ENCODE peak calls at places on chromosomes 13 and 19, in ten cellular contexts. One of them, this sample, is unnamed.

GRCh38 chr19:28829762-28830161 is 383.2 kb downstream of the UQCRFS1 start:
- DNase-seq in left ventricle myocardium inferior: peak; percentile 27
- DNase-seq in neural progenitor cell: no peak
- DNase-seq in CD4-positive, alpha-beta T cell: no peak
- DNase-seq in A549: no peak
- DNase-seq in AG09319: no peak
- DNase-seq in gastrocnemius medialis: no peak
- DNase-seq in choroid plexus epithelial cell: no peak
- DNase-seq in heart right ventricle: no peak
- DNase-seq in tibial artery: no peak
- DNase-seq in this sample: no peak

GRCh38 chr13:92833071-92833470 is 393.5 kb upstream of the GPC6 start:
- DNase-seq in A549: no peak
- DNase-seq in choroid plexus epithelial cell: peak; percentile 14
- DNase-seq in heart right ventricle: no peak
- DNase-seq in neural progenitor cell: no peak
- DNase-seq in CD4-positive, alpha-beta T cell: no peak
- DNase-seq in tibial artery: no peak
- DNase-seq in AG09319: no peak
- DNase-seq in gastrocnemius medialis: no peak
- DNase-seq in left ventricle myocardium inferior: no peak
- DNase-seq in this sample: no peak

GRCh38 chr13:27976362-27977177 is 7.5 kb upstream of the CDX2 start:
- DNase-seq in gastrocnemius medialis: no peak
- DNase-seq in left ventricle myocardium inferior: no peak
- DNase-seq in CD4-positive, alpha-beta T cell: no peak
- DNase-seq in neural progenitor cell: no peak
- DNase-seq in AG09319: no peak
- DNase-seq in A549: no peak
- DNase-seq in choroid plexus epithelial cell: no peak
- DNase-seq in tibial artery: no peak
- DNase-seq in heart right ventricle: no peak
- DNase-seq in this sample: no peak

GRCh38 chr19:47778954-47779351 is 450 bp downstream of the SELENOW start:
- DNase-seq in CD4-positive, alpha-beta T cell: no peak
- DNase-seq in AG09319: no peak
- DNase-seq in neural progenitor cell: peak; percentile 33
- DNase-seq in tibial artery: peak; percentile 45
- DNase-seq in A549: no peak
- DNase-seq in heart right ventricle: peak; percentile 47
- DNase-seq in gastrocnemius medialis: peak; percentile 75
- DNase-seq in left ventricle myocardium inferior: peak; percentile 29
- DNase-seq in choroid plexus epithelial cell: peak; percentile 21
- DNase-seq in this sample: no peak

GRCh38 chr13:89748716-89749115 is 1598.8 kb upstream of the MIR17HG start:
- DNase-seq in neural progenitor cell: no peak
- DNase-seq in gastrocnemius medialis: no peak
- DNase-seq in A549: no peak
- DNase-seq in tibial artery: no peak
- DNase-seq in choroid plexus epithelial cell: no peak
- DNase-seq in left ventricle myocardium inferior: no peak
- DNase-seq in CD4-positive, alpha-beta T cell: no peak
- DNase-seq in heart right ventricle: no peak
- DNase-seq in AG09319: no peak
- DNase-seq in this sample: no peak

GRCh38 chr13:109331898-109332297 is 454.5 kb downstream of the IRS2 start:
- DNase-seq in heart right ventricle: no peak
- DNase-seq in CD4-positive, alpha-beta T cell: no peak
- DNase-seq in neural progenitor cell: no peak
- DNase-seq in left ventricle myocardium inferior: no peak
- DNase-seq in A549: no peak
- DNase-seq in choroid plexus epithelial cell: peak; percentile 96
- DNase-seq in tibial artery: no peak
- DNase-seq in AG09319: no peak
- DNase-seq in gastrocnemius medialis: no peak
- DNase-seq in this sample: no peak

GRCh38 chr13:90238433-90238832 is 1109.1 kb upstream of the MIR17HG start:
- DNase-seq in tibial artery: no peak
- DNase-seq in neural progenitor cell: peak; percentile 10
- DNase-seq in left ventricle myocardium inferior: no peak
- DNase-seq in gastrocnemius medialis: no peak
- DNase-seq in CD4-positive, alpha-beta T cell: no peak
- DNase-seq in A549: no peak
- DNase-seq in heart right ventricle: no peak
- DNase-seq in choroid plexus epithelial cell: peak; percentile 73
- DNase-seq in AG09319: no peak
- DNase-seq in this sample: no peak

GRCh38 chr13:113786262-113786841 is 27.3 kb downstream of the TMEM255B start:
- DNase-seq in choroid plexus epithelial cell: peak; percentile 29
- DNase-seq in A549: no peak
- DNase-seq in left ventricle myocardium inferior: no peak
- DNase-seq in CD4-positive, alpha-beta T cell: no peak
- DNase-seq in neural progenitor cell: no peak
- DNase-seq in heart right ventricle: no peak
- DNase-seq in tibial artery: no peak
- DNase-seq in gastrocnemius medialis: no peak
- DNase-seq in AG09319: no peak
- DNase-seq in this sample: no peak

GRCh38 chr19:33484226-33484774 is 37.3 kb downstream of the PEPD start:
- DNase-seq in neural progenitor cell: no peak
- DNase-seq in AG09319: no peak
- DNase-seq in A549: no peak
- DNase-seq in CD4-positive, alpha-beta T cell: no peak
- DNase-seq in heart right ventricle: no peak
- DNase-seq in choroid plexus epithelial cell: no peak
- DNase-seq in tibial artery: no peak
- DNase-seq in left ventricle myocardium inferior: no peak
- DNase-seq in gastrocnemius medialis: no peak
- DNase-seq in this sample: no peak

GRCh38 chr19:46787331-46788100 is 878 bp downstream of the SLC1A5 start:
- DNase-seq in gastrocnemius medialis: peak; percentile 62
- DNase-seq in heart right ventricle: peak; percentile 44
- DNase-seq in neural progenitor cell: peak; percentile 74
- DNase-seq in CD4-positive, alpha-beta T cell: peak; percentile 15
- DNase-seq in A549: peak; percentile 79
- DNase-seq in choroid plexus epithelial cell: peak; percentile 59
- DNase-seq in tibial artery: peak; percentile 71
- DNase-seq in AG09319: no peak
- DNase-seq in left ventricle myocardium inferior: peak; percentile 65
- DNase-seq in this sample: peak; percentile 49

GRCh38 chr19:2013683-2013961 is 1.9 kb downstream of the BTBD2 start:
- DNase-seq in heart right ventricle: no peak
- DNase-seq in gastrocnemius medialis: no peak
- DNase-seq in left ventricle myocardium inferior: no peak
- DNase-seq in neural progenitor cell: no peak
- DNase-seq in choroid plexus epithelial cell: no peak
- DNase-seq in A549: no peak
- DNase-seq in tibial artery: no peak
- DNase-seq in CD4-positive, alpha-beta T cell: no peak
- DNase-seq in AG09319: no peak
- DNase-seq in this sample: no peak

GRCh38 chr19:19502281-19502680 is 13.1 kb downstream of the TSSK6 start:
- DNase-seq in choroid plexus epithelial cell: no peak
- DNase-seq in heart right ventricle: no peak
- DNase-seq in AG09319: no peak
- DNase-seq in left ventricle myocardium inferior: no peak
- DNase-seq in A549: no peak
- DNase-seq in CD4-positive, alpha-beta T cell: no peak
- DNase-seq in tibial artery: no peak
- DNase-seq in gastrocnemius medialis: no peak
- DNase-seq in neural progenitor cell: no peak
- DNase-seq in this sample: no peak

GRCh38 chr13:86087241-86087640 is 288.0 kb upstream of the SLITRK6 start:
- DNase-seq in tibial artery: no peak
- DNase-seq in gastrocnemius medialis: no peak
- DNase-seq in left ventricle myocardium inferior: no peak
- DNase-seq in CD4-positive, alpha-beta T cell: no peak
- DNase-seq in AG09319: no peak
- DNase-seq in neural progenitor cell: no peak
- DNase-seq in choroid plexus epithelial cell: peak; percentile 34
- DNase-seq in heart right ventricle: no peak
- DNase-seq in A549: no peak
- DNase-seq in this sample: no peak

DNA sequence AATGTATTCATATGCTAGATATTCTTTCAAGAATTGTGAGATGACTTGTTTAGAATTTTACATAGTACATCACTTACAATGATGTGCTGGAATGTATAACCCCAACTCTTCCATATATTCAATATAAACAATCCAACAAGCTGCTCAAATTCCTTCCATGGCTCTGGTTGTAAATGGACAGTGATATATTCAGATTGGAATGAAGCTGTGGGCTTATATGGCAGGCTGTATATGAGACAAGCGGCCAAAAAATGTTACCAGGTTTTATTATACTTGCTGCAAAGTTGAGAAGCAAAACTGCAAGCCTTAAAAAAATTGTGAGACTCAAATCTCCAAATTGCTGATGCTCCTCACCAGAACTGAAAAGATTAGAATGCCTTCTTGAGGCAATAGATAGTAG is 83.6 kb upstream of the KLF12 start:
- DNase-seq in AG09319: no peak
- DNase-seq in neural progenitor cell: no peak
- DNase-seq in gastrocnemius medialis: no peak
- DNase-seq in tibial artery: no peak
- DNase-seq in A549: no peak
- DNase-seq in CD4-positive, alpha-beta T cell: no peak
- DNase-seq in heart right ventricle: no peak
- DNase-seq in choroid plexus epithelial cell: peak; percentile 81
- DNase-seq in left ventricle myocardium inferior: no peak
- DNase-seq in this sample: no peak
- TF ChIP-seq CTCF in AG09319: no peak
- TF ChIP-seq CTCF in neural progenitor cell: no peak
- TF ChIP-seq CTCF in gastrocnemius medialis: no peak
- TF ChIP-seq CTCF in tibial artery: no peak
- TF ChIP-seq CTCF in A549: no peak
- TF ChIP-seq CTCF in CD4-positive, alpha-beta T cell: no peak
- TF ChIP-seq CTCF in heart right ventricle: no peak
- TF ChIP-seq CTCF in choroid plexus epithelial cell: no peak
- TF ChIP-seq CTCF in left ventricle myocardium inferior: no peak
- TF ChIP-seq CTCF in this sample: no peak

GRCh38 chr13:44884076-44884729 is 105.1 kb downstream of the NUFIP1 start:
- DNase-seq in CD4-positive, alpha-beta T cell: no peak
- DNase-seq in heart right ventricle: no peak
- DNase-seq in choroid plexus epithelial cell: peak; percentile 61
- DNase-seq in AG09319: peak; percentile 10
- DNase-seq in tibial artery: no peak
- DNase-seq in neural progenitor cell: no peak
- DNase-seq in A549: no peak
- DNase-seq in left ventricle myocardium inferior: no peak
- DNase-seq in gastrocnemius medialis: no peak
- DNase-seq in this sample: no peak

GRCh38 chr13:44874176-44874575 is 115.1 kb downstream of the NUFIP1 start:
- DNase-seq in CD4-positive, alpha-beta T cell: no peak
- DNase-seq in A549: no peak
- DNase-seq in heart right ventricle: no peak
- DNase-seq in left ventricle myocardium inferior: no peak
- DNase-seq in neural progenitor cell: no peak
- DNase-seq in AG09319: no peak
- DNase-seq in choroid plexus epithelial cell: no peak
- DNase-seq in gastrocnemius medialis: no peak
- DNase-seq in tibial artery: no peak
- DNase-seq in this sample: no peak

GRCh38 chr13:44876782-44877324 is 112.4 kb downstream of the NUFIP1 start:
- DNase-seq in tibial artery: no peak
- DNase-seq in neural progenitor cell: peak; percentile 47
- DNase-seq in CD4-positive, alpha-beta T cell: no peak
- DNase-seq in gastrocnemius medialis: no peak
- DNase-seq in AG09319: no peak
- DNase-seq in choroid plexus epithelial cell: no peak
- DNase-seq in left ventricle myocardium inferior: no peak
- DNase-seq in heart right ventricle: no peak
- DNase-seq in A549: peak; percentile 26
- DNase-seq in this sample: peak; percentile 24

GRCh38 chr13:44874886-44875630 is 114.2 kb downstream of the NUFIP1 start:
- DNase-seq in gastrocnemius medialis: no peak
- DNase-seq in tibial artery: no peak
- DNase-seq in choroid plexus epithelial cell: no peak
- DNase-seq in heart right ventricle: no peak
- DNase-seq in left ventricle myocardium inferior: no peak
- DNase-seq in neural progenitor cell: no peak
- DNase-seq in A549: no peak
- DNase-seq in AG09319: no peak
- DNase-seq in CD4-positive, alpha-beta T cell: no peak
- DNase-seq in this sample: no peak

GRCh38 chr13:44879452-44880058 is 109.7 kb downstream of the NUFIP1 start:
- DNase-seq in choroid plexus epithelial cell: peak; percentile 71
- DNase-seq in heart right ventricle: no peak
- DNase-seq in A549: peak; percentile 52
- DNase-seq in AG09319: peak; percentile 27
- DNase-seq in neural progenitor cell: no peak
- DNase-seq in left ventricle myocardium inferior: no peak
- DNase-seq in CD4-positive, alpha-beta T cell: no peak
- DNase-seq in tibial artery: no peak
- DNase-seq in gastrocnemius medialis: no peak
- DNase-seq in this sample: no peak
- TF ChIP-seq CTCF in choroid plexus epithelial cell: peak; percentile 63
- TF ChIP-seq CTCF in heart right ventricle: peak; percentile 42
- TF ChIP-seq CTCF in A549: peak; percentile 50
- TF ChIP-seq CTCF in AG09319: peak; percentile 55
- TF ChIP-seq CTCF in neural progenitor cell: peak; percentile 28
- TF ChIP-seq CTCF in left ventricle myocardium inferior: peak; percentile 58
- TF ChIP-seq CTCF in CD4-positive, alpha-beta T cell: no peak
- TF ChIP-seq CTCF in tibial artery: peak; percentile 46
- TF ChIP-seq CTCF in gastrocnemius medialis: peak; percentile 41
- TF ChIP-seq CTCF in this sample: peak; percentile 33

GRCh38 chr19:3618811-3619630 is 7.6 kb downstream of the CACTIN start:
- DNase-seq in tibial artery: no peak
- DNase-seq in CD4-positive, alpha-beta T cell: no peak
- DNase-seq in gastrocnemius medialis: peak; percentile 10
- DNase-seq in heart right ventricle: no peak
- DNase-seq in A549: no peak
- DNase-seq in choroid plexus epithelial cell: no peak
- DNase-seq in AG09319: no peak
- DNase-seq in neural progenitor cell: no peak
- DNase-seq in left ventricle myocardium inferior: no peak
- DNase-seq in this sample: no peak
- TF ChIP-seq CTCF in tibial artery: no peak
- TF ChIP-seq CTCF in CD4-positive, alpha-beta T cell: peak; percentile 35
- TF ChIP-seq CTCF in gastrocnemius medialis: no peak
- TF ChIP-seq CTCF in heart right ventricle: no peak
- TF ChIP-seq CTCF in A549: no peak
- TF ChIP-seq CTCF in choroid plexus epithelial cell: no peak
- TF ChIP-seq CTCF in AG09319: no peak
- TF ChIP-seq CTCF in neural progenitor cell: no peak
- TF ChIP-seq CTCF in left ventricle myocardium inferior: no peak
- TF ChIP-seq CTCF in this sample: no peak

DNA sequence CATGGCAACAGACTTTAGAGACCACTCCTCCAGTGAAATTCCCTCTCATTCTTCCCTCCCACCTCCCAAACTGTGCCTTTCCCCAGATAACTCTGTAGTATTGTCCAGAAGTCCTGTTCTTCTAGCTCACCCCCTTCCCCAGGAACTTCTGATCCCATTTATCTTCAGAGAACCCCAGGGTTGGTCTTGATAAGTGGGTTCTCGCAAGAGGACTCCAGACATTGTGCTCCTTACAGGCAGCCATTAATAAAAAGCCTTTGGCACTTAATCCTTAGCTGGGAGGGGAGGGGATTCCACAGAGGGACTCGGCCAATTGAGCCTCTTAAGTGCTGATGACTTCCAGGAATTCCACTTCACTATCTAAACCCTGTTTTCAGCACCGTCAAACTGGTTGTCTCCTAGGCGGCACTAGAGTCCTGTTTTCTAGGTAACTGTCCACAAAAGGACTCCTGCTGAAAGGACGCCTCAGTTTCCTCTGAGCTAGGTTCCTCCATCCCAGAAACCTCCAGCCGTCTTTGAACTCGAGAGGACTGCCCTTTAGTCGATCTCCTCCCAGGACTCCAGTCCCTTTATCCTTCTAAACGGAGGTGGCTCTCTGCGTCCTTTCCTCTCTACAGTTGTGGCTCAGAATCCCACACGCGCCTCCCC is 2.0 kb downstream of the LTBP4 start:
- DNase-seq in heart right ventricle: no peak
- DNase-seq in AG09319: no peak
- DNase-seq in choroid plexus epithelial cell: peak; percentile 66
- DNase-seq in left ventricle myocardium inferior: no peak
- DNase-seq in gastrocnemius medialis: no peak
- DNase-seq in tibial artery: no peak
- DNase-seq in A549: peak; percentile 76
- DNase-seq in neural progenitor cell: peak; percentile 85
- DNase-seq in CD4-positive, alpha-beta T cell: no peak
- DNase-seq in this sample: no peak
- TF ChIP-seq CTCF in heart right ventricle: no peak
- TF ChIP-seq CTCF in AG09319: peak; percentile 12
- TF ChIP-seq CTCF in choroid plexus epithelial cell: peak; percentile 15
- TF ChIP-seq CTCF in left ventricle myocardium inferior: no peak
- TF ChIP-seq CTCF in gastrocnemius medialis: no peak
- TF ChIP-seq CTCF in tibial artery: no peak
- TF ChIP-seq CTCF in A549: peak; percentile 20
- TF ChIP-seq CTCF in neural progenitor cell: no peak
- TF ChIP-seq CTCF in CD4-positive, alpha-beta T cell: no peak
- TF ChIP-seq CTCF in this sample: no peak

This sample was measured in endothelial cell.